ENCODE peak calls at places on chromosome 6, in seven cellular contexts. J, U, D, M, E, V and B are unnamed samples.

GRCh38 chr6:127420558-127420957 is 38.6 kb downstream of the KIAA0408 start:
- DNase-seq in U (peak; percentile 71), M (peak; percentile 96), V (peak; percentile 53), D (peak; percentile 94), E (peak; percentile 29), J (peak; percentile 88), B (peak; percentile 89)

GRCh38 chr6:44049163-44049988 is 77.9 kb downstream of the MRPL14 start:
- DNase-seq in V (no peak), U (no peak), J (no peak), D (no peak), E (no peak), M (no peak), B (no peak)

GRCh38 chr6:111743859-111744692 is 129.2 kb downstream of the FYN start:
- DNase-seq in V (peak; percentile 44), J (no peak), E (no peak), U (no peak), D (no peak), M (no peak), B (no peak)

GRCh38 chr6:97697450-97697849 is 414.4 kb upstream of the MMS22L start:
- DNase-seq in M (no peak), J (no peak), V (no peak), D (no peak), E (no peak), U (no peak), B (no peak)

GRCh38 chr6:16251706-16252105 is 13.3 kb downstream of the GMPR start:
- DNase-seq in V (no peak), D (no peak), M (no peak), U (no peak), J (no peak), E (no peak), B (no peak)

GRCh38 chr6:47722178-47722577 is 23.8 kb downstream of the ADGRF4 start:
- DNase-seq in U (no peak), J (no peak), E (no peak), V (no peak), M (no peak), D (no peak), B (no peak)

GRCh38 chr6:87879144-87879861 is 168.3 kb upstream of the SPACA1 start:
- DNase-seq in U (no peak), D (no peak), M (no peak), J (no peak), V (no peak), E (no peak), B (no peak)

GRCh38 chr6:132392792-132393191 is 8.5 kb downstream of the MOXD1 start:
- DNase-seq in V (no peak), E (no peak), J (peak; percentile 51), D (peak; percentile 66), U (no peak), M (no peak), B (peak; percentile 35)

GRCh38 chr6:947235-947934 is 254.4 kb upstream of the EXOC2 start:
- DNase-seq in M (no peak), V (no peak), J (no peak), E (no peak), D (no peak), U (no peak), B (no peak)

GRCh38 chr6:13668291-13668928 is 43.2 kb downstream of the RANBP9 start:
- DNase-seq in J (no peak), M (no peak), E (peak; percentile 43), D (no peak), U (no peak), V (no peak), B (no peak)

GRCh38 chr6:38080349-38080748 is 260.8 kb downstream of the ZFAND3 start:
- DNase-seq in D (no peak), U (no peak), V (no peak), M (no peak), E (no peak), J (no peak), B (no peak)

GRCh38 chr6:69792292-69792691 is 4.5 kb downstream of the LMBRD1 start:
- DNase-seq in M (no peak), U (no peak), D (no peak), J (no peak), V (no peak), E (no peak), B (no peak)

GRCh38 chr6:108489699-108490098 is 71.0 kb upstream of the FOXO3 start:
- DNase-seq in U (no peak), D (no peak), E (no peak), M (no peak), J (no peak), V (no peak), B (no peak)

GRCh38 chr6:150336299-150336698 is 32.5 kb upstream of the IYD start:
- DNase-seq in J (peak; percentile 23), M (no peak), E (no peak), U (no peak), D (no peak), V (no peak), B (no peak)

GRCh38 chr6:148657053-148657452 is 89.8 kb upstream of the UST start:
- DNase-seq in E (no peak), J (no peak), M (no peak), U (no peak), D (no peak), V (no peak), B (no peak)

GRCh38 chr6:15674690-15675386 is 12.0 kb upstream of the DTNBP1 start:
- DNase-seq in D (peak; percentile 57), V (peak; percentile 43), M (no peak), U (no peak), J (no peak), E (no peak), B (no peak)

GRCh38 chr6:105402090-105402980 is 547 bp downstream of the PREP start:
- DNase-seq in V (peak; percentile 44), J (no peak), E (peak; percentile 41), M (no peak), U (peak; percentile 36), D (peak; percentile 40), B (peak; percentile 25)

GRCh38 chr6:13421425-13422057 is 65.9 kb downstream of the GFOD1 start:
- DNase-seq in U (no peak), J (no peak), V (no peak), E (no peak), D (peak; percentile 43), M (no peak), B (no peak)

GRCh38 chr6:125789167-125789566 is 1.6 kb upstream of the NCOA7 start:
- DNase-seq in J (no peak), D (no peak), U (no peak), V (no peak), M (no peak), E (no peak), B (no peak)

GRCh38 chr6:149864578-149865535 is 698 bp upstream of the LRP11 start:
- DNase-seq in E (peak; percentile 70), D (peak; percentile 90), V (peak; percentile 71), M (no peak), J (no peak), U (peak; percentile 52), B (peak; percentile 75)

GRCh38 chr6:31689249-31690110 is 8.6 kb upstream of the LY6G5C start:
- DNase-seq in E (peak; percentile 72), D (peak; percentile 72), V (peak; percentile 43), U (no peak), J (no peak), M (no peak), B (no peak)

GRCh38 chr6:112912351-112913101 is 565.4 kb downstream of the RFPL4B start:
- DNase-seq in U (no peak), M (no peak), D (peak; percentile 44), V (no peak), E (no peak), J (no peak), B (no peak)

GRCh38 chr6:6515691-6516607 is 72.6 kb upstream of the LY86 start:
- DNase-seq in U (no peak), M (no peak), E (no peak), J (no peak), V (no peak), D (no peak), B (no peak)

GRCh38 chr6:12516070-12516469 is 200.5 kb upstream of the PHACTR1 start:
- DNase-seq in J (no peak), U (peak; percentile 16), E (no peak), V (no peak), M (no peak), D (no peak), B (no peak)

GRCh38 chr6:166664135-166664534 is 37.1 kb upstream of the RPS6KA2 start:
- DNase-seq in J (no peak), E (no peak), V (no peak), D (no peak), U (no peak), M (no peak), B (no peak)
- TF ChIP-seq REST in J (no peak), E (no peak), V (no peak), D (no peak), U (no peak), M (no peak), B (no peak)

GRCh38 chr6:129212081-129212480 is 329.1 kb downstream of the LAMA2 start:
- DNase-seq in J (no peak), U (no peak), E (no peak), D (no peak), V (no peak), M (no peak), B (no peak)
- TF ChIP-seq REST in J (no peak), U (no peak), E (no peak), D (no peak), V (no peak), M (no peak), B (no peak)

GRCh38 chr6:80250391-80250997 is 144.0 kb downstream of the BCKDHB start:
- DNase-seq in E (peak; percentile 17), V (no peak), J (no peak), U (no peak), D (no peak), M (no peak), B (no peak)

GRCh38 chr6:80249897-80250296 is 143.4 kb downstream of the BCKDHB start:
- DNase-seq in J (no peak), D (no peak), V (no peak), M (no peak), E (no peak), U (no peak), B (no peak)

GRCh38 chr6:80259113-80259512 is 152.6 kb downstream of the BCKDHB start:
- DNase-seq in M (no peak), D (no peak), U (no peak), V (no peak), E (no peak), J (no peak), B (no peak)

DNA sequence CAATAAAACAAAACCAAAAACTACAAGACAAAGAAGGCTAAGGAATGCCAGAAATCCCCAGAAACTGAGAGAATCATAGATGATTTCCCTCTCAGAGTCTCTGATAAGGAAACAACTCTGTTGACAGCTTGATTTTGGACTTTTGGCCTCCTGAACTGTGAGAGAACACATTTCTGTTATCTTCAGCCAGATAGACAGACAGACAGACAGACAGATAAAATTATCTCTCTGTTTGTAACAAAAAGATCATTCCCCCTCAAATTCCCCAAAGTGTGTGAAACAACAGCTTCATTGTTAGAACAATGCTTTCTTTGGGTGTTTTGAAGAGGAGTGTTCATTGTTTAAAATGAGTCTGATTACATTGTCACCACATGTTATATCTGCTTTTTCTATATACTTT is 148.2 kb downstream of the BCKDHB start:
- DNase-seq in D (no peak), U (no peak), V (no peak), J (no peak), E (no peak), M (no peak), B (peak; percentile 44)
- TF ChIP-seq REST in D (no peak), U (no peak), V (no peak), J (no peak), E (no peak), M (no peak), B (no peak)

GRCh38 chr6:55047433-55048044 is 126.8 kb upstream of the HCRTR2 start:
- DNase-seq in J (no peak), E (no peak), U (no peak), D (no peak), M (no peak), V (no peak), B (no peak)

GRCh38 chr6:55052846-55053245 is 121.5 kb upstream of the HCRTR2 start:
- DNase-seq in D (no peak), M (no peak), U (no peak), V (no peak), E (no peak), J (no peak), B (no peak)

GRCh38 chr6:55046869-55047422 is 127.4 kb upstream of the HCRTR2 start:
- DNase-seq in U (no peak), E (no peak), V (no peak), M (no peak), D (peak; percentile 17), J (no peak), B (no peak)
- TF ChIP-seq REST in U (no peak), E (no peak), V (no peak), M (no peak), D (no peak), J (no peak), B (no peak)